ENCODE peak calls at places on chromosomes 13 and 19, in eight cellular contexts. N is heart right ventricle; D is GM06990; S is neural crest cell; H is suprapubic skin; L is body of pancreas; E is CD4-positive, alpha-beta T cell; A is psoas muscle. U is an unnamed sample.

GRCh38 chr13:85985791-85986190 is 186.6 kb upstream of the SLITRK6 start:
- DNase-seq in N (no peak), D (no peak), S (no peak), H (no peak), L (no peak), E (no peak), A (no peak), U (no peak)

GRCh38 chr19:53506728-53507127 is 31.2 kb upstream of the ZNF331 start:
- DNase-seq in N (no peak), D (no peak), S (no peak), H (no peak), L (no peak), E (no peak), A (no peak), U (no peak)

GRCh38 chr13:38309397-38309796 is 40.3 kb upstream of the UFM1 start:
- DNase-seq in N (no peak), D (no peak), S (no peak), H (no peak), L (no peak), E (no peak), A (no peak), U (no peak)

GRCh38 chr13:113935081-113935511 is 38.8 kb downstream of the C13orf46 start:
- DNase-seq in N (no peak), D (no peak), S (peak; percentile 25), H (peak; percentile 50), L (no peak), E (no peak), A (no peak), U (peak; percentile 38)

GRCh38 chr13:39942901-39943273 is 287.4 kb downstream of the COG6 start:
- DNase-seq in N (peak; percentile 61), D (no peak), S (peak; percentile 57), H (peak; percentile 75), L (peak; percentile 77), E (peak; percentile 62), A (peak; percentile 58), U (peak; percentile 64)

GRCh38 chr19:47650695-47651094 is 41.8 kb downstream of the BICRA start:
- DNase-seq in N (no peak), D (no peak), S (no peak), H (no peak), L (no peak), E (no peak), A (no peak), U (no peak)

GRCh38 chr13:19053561-19053960 is 128.1 kb downstream of the TUBA3C start:
- DNase-seq in N (no peak), D (no peak), S (no peak), H (no peak), L (no peak), E (no peak), A (no peak), U (no peak)

GRCh38 chr19:49142866-49143335 is 12.3 kb downstream of the HRC start:
- DNase-seq in N (peak; percentile 90), D (peak; percentile 83), S (peak; percentile 90), H (peak; percentile 82), L (peak; percentile 88), E (no peak), A (peak; percentile 86), U (peak; percentile 68)

DNA sequence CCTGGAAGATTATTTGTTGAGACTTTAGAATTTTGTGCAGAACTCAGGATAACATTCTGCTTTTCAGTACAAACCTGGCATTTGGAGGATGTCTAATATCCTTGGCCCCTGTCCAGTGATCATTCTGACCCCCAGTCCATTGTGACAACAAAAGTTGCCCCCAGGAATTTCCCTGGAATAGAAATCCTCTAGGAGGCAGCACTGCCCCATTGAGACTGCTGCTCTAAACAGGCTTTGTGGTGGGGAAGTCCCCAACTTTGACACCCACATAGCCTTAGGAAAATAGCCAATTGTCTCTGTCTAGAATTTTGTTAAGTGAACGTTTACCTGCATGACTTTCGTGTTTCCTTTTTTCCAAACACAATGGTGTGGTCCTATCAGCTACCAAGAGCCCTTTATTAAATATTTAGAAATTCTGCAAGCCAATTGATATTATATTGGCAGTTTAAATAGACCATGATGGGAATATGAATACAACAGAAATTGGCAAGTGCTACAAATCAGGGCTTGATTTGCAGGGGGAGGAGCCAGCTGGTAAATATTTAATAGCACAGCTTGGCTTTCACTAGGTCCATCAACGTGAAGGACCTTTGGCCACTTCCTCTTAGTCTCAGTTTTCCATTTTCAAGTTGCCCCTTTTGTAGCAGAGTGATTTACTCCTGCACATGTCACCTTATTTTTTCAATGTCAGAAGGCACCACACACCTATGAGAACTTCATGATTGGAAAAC is 451.7 kb downstream of the EFNB2 start:
- DNase-seq in N (no peak), D (no peak), S (no peak), H (no peak), L (peak; percentile 41), E (no peak), A (no peak), U (no peak)
- TF ChIP-seq CTCF in N (peak; percentile 36), D (peak; percentile 52), S (peak; percentile 50), H (no peak), L (peak; percentile 55), E (no peak), A (peak; percentile 43), U (no peak)

GRCh38 chr13:51768378-51768921 is 35.5 kb downstream of the DHRS12 start:
- DNase-seq in N (no peak), D (no peak), S (no peak), H (no peak), L (no peak), E (no peak), A (no peak), U (no peak)
- TF ChIP-seq CTCF in N (no peak), D (no peak), S (peak; percentile 38), H (no peak), L (no peak), E (no peak), A (no peak), U (no peak)

GRCh38 chr19:50327013-50327412 is 2.2 kb downstream of the KCNC3 start:
- DNase-seq in N (no peak), D (no peak), S (no peak), H (no peak), L (no peak), E (no peak), A (no peak), U (no peak)

GRCh38 chr19:50330365-50331078 is 1.3 kb upstream of the KCNC3 start:
- DNase-seq in N (peak; percentile 87), D (peak; percentile 92), S (peak; percentile 86), H (no peak), L (peak; percentile 82), E (peak; percentile 68), A (peak; percentile 83), U (peak; percentile 81)

GRCh38 chr19:50329146-50329925 is at the start of gene KCNC3:
- DNase-seq in N (peak; percentile 98), D (peak; percentile 99), S (peak; percentile 99), H (peak; percentile 99), L (peak; percentile 100), E (peak; percentile 79), A (peak; percentile 99), U (peak; percentile 100)

GRCh38 chr19:50327461-50328256 is 1.5 kb downstream of the KCNC3 start:
- DNase-seq in N (no peak), D (no peak), S (no peak), H (no peak), L (no peak), E (no peak), A (no peak), U (no peak)

GRCh38 chr19:50328257-50329145 is 676 bp downstream of the KCNC3 start:
- DNase-seq in N (peak; percentile 42), D (peak; percentile 75), S (no peak), H (no peak), L (peak; percentile 45), E (no peak), A (no peak), U (no peak)
- TF ChIP-seq CTCF in N (no peak), D (peak; percentile 19), S (peak; percentile 49), H (peak; percentile 20), L (peak; percentile 42), E (no peak), A (peak; percentile 25), U (peak; percentile 40)

DNA sequence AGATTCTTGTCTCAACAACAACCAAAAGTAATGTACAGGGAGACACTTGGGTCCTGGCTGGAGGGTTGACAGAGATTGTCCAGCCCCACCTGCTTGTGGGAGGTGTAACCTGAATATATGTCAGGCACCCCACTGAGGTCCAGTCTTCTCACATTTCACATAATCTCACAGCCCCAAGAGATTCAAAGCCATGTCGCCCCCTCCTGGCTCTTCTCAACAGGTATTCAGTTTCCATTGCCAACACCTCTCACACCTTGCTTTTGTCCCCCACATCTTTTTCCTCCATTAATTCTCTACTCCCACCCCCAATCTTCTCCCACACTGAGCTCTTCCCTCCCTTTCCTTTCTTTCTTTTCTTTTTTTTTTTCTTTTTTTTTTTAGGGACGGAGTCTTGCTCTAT is 11.2 kb downstream of the UNC13A start:
- DNase-seq in N (no peak), D (no peak), S (no peak), H (no peak), L (no peak), E (no peak), A (no peak), U (no peak)
- TF ChIP-seq CTCF in N (no peak), D (peak; percentile 51), S (peak; percentile 15), H (no peak), L (no peak), E (no peak), A (no peak), U (no peak)

DNA sequence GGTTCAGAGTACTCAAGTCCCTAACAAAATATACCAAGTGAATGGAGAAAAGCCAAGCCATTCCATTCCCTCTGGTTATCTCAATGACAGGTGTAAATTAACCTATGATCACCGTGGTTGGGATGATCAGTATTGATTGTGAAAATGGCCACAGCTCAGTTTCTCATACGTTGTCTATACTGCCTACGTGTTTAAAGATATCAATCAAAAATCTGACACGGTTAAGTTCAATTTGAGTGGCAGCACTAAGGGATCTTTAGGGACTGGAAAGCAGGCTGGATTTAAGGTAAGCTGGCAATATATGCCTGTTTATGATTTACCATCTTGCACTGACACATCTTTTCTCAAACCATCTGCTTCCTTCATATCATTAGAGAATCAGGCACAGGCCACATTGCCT is 907.9 kb downstream of the PCDH9 start:
- DNase-seq in N (no peak), D (no peak), S (no peak), H (no peak), L (no peak), E (no peak), A (no peak), U (no peak)
- TF ChIP-seq CTCF in N (no peak), D (no peak), S (no peak), H (no peak), L (no peak), E (no peak), A (no peak), U (no peak)

DNA sequence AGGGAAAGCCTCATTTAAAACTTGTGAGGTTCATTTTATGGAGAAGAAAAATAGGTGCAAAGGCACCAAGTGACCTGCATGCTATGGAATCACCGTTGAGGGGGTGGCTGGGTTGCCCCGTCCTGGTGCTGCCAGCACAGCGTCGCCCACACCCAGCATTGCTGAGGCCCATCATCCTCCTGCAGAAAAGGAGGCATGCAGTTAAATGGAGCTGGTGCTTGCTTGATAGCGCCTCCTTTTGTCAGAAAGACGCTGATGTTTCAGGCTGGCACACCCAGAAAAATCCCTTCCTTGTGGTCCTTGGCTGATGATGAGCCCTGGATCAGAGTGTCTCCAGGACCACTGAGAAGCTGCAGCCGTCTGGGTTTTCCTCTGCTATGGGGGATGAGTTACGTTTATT is 36.9 kb downstream of the DHRS12 start:
- DNase-seq in N (no peak), D (no peak), S (no peak), H (no peak), L (no peak), E (no peak), A (no peak), U (no peak)
- TF ChIP-seq CTCF in N (no peak), D (peak; percentile 24), S (no peak), H (no peak), L (no peak), E (no peak), A (no peak), U (peak; percentile 15)

GRCh38 chr13:74945637-74946036 is 536.3 kb downstream of the TBC1D4 start:
- DNase-seq in N (no peak), D (no peak), S (no peak), H (no peak), L (no peak), E (no peak), A (no peak), U (no peak)
- TF ChIP-seq CTCF in N (no peak), D (no peak), S (no peak), H (no peak), L (no peak), E (no peak), A (no peak), U (no peak)